ENCODE peak calls at places on chromosome 22, in four cellular contexts. One of them, this sample, is unnamed.

GRCh38 chr22:41919357-41920224 is 4.7 kb upstream of the SHISA8 start:
- DNase-seq in H9: peak
- DNase-seq in IMR-90: peak
- DNase-seq in H1: peak
- DNase-seq in this sample: peak

GRCh38 chr22:29426476-29426875 is 11.9 kb upstream of the RFPL1 start:
- DNase-seq in H1: no peak
- DNase-seq in H9: no peak
- DNase-seq in IMR-90: no peak
- DNase-seq in this sample: no peak

GRCh38 chr22:44782286-44782830 is 30.0 kb downstream of the ARHGAP8 start:
- DNase-seq in H9: no peak
- DNase-seq in IMR-90: no peak
- DNase-seq in H1: no peak
- DNase-seq in this sample: no peak

GRCh38 chr22:49964493-49965290 is 4.1 kb downstream of the PIM3 start:
- DNase-seq in H9: peak
- DNase-seq in H1: peak
- DNase-seq in IMR-90: no peak
- DNase-seq in this sample: no peak

GRCh38 chr22:32723632-32724031 is 77.9 kb upstream of the TIMP3 start:
- DNase-seq in H9: no peak
- DNase-seq in H1: no peak
- DNase-seq in IMR-90: peak
- DNase-seq in this sample: no peak

GRCh38 chr22:28230682-28231081 is 311.6 kb upstream of the PITPNB start:
- DNase-seq in IMR-90: peak
- DNase-seq in H9: no peak
- DNase-seq in H1: no peak
- DNase-seq in this sample: no peak

GRCh38 chr22:39527481-39527961 is 5.0 kb downstream of the RPS19BP1 start:
- DNase-seq in H9: peak
- DNase-seq in H1: no peak
- DNase-seq in IMR-90: peak
- DNase-seq in this sample: peak

GRCh38 chr22:49763138-49763537 is 64.5 kb downstream of the BRD1 start:
- DNase-seq in H9: no peak
- DNase-seq in H1: no peak
- DNase-seq in IMR-90: no peak
- DNase-seq in this sample: no peak

GRCh38 chr22:49779853-49780271 is 47.8 kb downstream of the BRD1 start:
- DNase-seq in H1: no peak
- DNase-seq in IMR-90: no peak
- DNase-seq in H9: no peak
- DNase-seq in this sample: no peak

GRCh38 chr22:47837703-47838102 is 1075.3 kb downstream of the TBC1D22A start:
- DNase-seq in IMR-90: no peak
- DNase-seq in H1: peak
- DNase-seq in H9: peak
- DNase-seq in this sample: peak

GRCh38 chr22:45964372-45964771 is 12.6 kb downstream of the WNT7B start:
- DNase-seq in H9: no peak
- DNase-seq in H1: no peak
- DNase-seq in IMR-90: no peak
- DNase-seq in this sample: no peak

GRCh38 chr22:46408568-46409506 is 73.3 kb downstream of the TRMU start:
- DNase-seq in H9: no peak
- DNase-seq in H1: no peak
- DNase-seq in IMR-90: no peak
- DNase-seq in this sample: no peak

DNA sequence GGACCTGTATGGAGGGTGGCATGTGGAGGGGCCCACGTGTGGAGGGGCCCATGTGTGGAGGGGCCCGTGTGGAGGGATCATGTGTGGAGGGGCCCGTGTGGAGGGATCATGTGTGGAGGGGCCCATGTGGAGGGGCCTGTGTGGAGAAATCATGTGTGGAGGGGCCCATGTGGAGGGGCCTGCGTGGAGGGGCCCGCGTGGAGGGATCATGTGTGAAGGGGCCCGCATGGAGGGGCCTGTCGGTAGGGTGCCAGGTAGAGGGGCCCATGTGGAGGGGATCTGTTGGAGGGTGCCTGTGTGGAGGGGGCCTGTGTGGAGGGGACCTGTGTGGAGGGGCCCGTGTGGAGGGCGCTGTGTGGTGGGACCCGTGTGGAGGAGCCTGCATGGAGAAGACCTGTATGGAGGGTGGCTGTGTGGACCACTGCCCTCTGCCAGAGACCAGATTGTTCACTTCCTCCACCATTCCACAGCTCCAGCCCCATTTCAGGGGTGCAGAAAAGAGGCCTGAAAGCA is 47.0 kb downstream of the IGLL5 start:
- DNase-seq in IMR-90: no peak
- DNase-seq in H9: no peak
- DNase-seq in H1: no peak
- DNase-seq in this sample: no peak
- H3K23ac ChIP-seq in IMR-90: no peak
- H3K23ac ChIP-seq in H9: no peak
- H3K23ac ChIP-seq in H1: no peak
- H3K23ac ChIP-seq in this sample: no peak

GRCh38 chr22:18971321-18971751 is 35.2 kb upstream of the PRODH start:
- DNase-seq in H1: no peak
- DNase-seq in IMR-90: no peak
- DNase-seq in H9: no peak
- DNase-seq in this sample: no peak

GRCh38 chr22:18976197-18976751 is 40.2 kb upstream of the PRODH start:
- DNase-seq in H9: no peak
- DNase-seq in IMR-90: no peak
- DNase-seq in H1: no peak
- DNase-seq in this sample: no peak

GRCh38 chr22:18973264-18974031 is 37.4 kb upstream of the PRODH start:
- DNase-seq in H1: no peak
- DNase-seq in H9: no peak
- DNase-seq in IMR-90: no peak
- DNase-seq in this sample: no peak

GRCh38 chr22:18975434-18976196 is 39.5 kb upstream of the PRODH start:
- DNase-seq in H9: no peak
- DNase-seq in IMR-90: no peak
- DNase-seq in H1: no peak
- DNase-seq in this sample: no peak

GRCh38 chr22:18974477-18975180 is 38.5 kb upstream of the PRODH start:
- DNase-seq in H9: no peak
- DNase-seq in IMR-90: no peak
- DNase-seq in H1: no peak
- DNase-seq in this sample: no peak
- H3K56ac ChIP-seq in H9: no peak
- H3K56ac ChIP-seq in IMR-90: no peak
- H3K56ac ChIP-seq in H1: no peak
- H3K56ac ChIP-seq in this sample: no peak

DNA sequence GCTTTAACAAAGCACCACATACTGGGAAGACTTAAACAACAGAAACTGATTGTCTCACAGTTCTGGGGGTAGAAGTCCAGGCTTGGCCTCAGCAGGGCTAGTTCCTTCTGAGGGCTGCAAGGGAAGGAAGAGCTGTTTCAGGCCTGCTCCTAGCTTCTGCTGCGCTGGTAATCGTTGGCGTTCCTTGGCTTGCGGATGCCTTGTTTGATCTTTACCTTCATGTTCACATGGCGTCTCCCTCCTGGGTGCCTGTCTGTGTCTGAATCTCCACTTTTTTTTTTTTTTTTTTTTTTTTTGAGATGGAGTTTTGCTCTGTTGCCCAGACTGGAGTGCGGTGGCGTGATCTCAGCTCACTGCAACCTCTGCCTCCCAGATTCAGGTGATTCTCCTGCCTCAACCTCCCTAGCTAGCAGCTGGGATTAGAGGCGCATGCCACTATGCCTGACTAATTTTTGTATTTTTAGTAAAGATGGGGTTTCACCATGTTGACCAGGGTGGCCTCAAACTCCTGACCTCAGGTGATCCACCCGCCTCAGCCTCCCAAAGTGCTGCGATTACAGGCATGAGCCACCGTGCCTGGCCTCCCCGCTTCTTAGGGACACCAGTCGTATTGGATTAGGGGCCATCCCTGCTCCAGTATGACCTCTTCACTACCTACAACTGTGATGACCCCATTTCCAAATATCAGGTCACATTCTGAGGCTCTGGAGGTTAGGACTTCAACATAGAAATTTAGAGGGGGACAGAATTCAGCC is 11.0 kb downstream of the SSTR3 start:
- DNase-seq in H1: no peak
- DNase-seq in H9: no peak
- DNase-seq in IMR-90: no peak
- DNase-seq in this sample: no peak
- H3K23ac ChIP-seq in H1: no peak
- H3K23ac ChIP-seq in H9: no peak
- H3K23ac ChIP-seq in IMR-90: no peak
- H3K23ac ChIP-seq in this sample: no peak

DNA sequence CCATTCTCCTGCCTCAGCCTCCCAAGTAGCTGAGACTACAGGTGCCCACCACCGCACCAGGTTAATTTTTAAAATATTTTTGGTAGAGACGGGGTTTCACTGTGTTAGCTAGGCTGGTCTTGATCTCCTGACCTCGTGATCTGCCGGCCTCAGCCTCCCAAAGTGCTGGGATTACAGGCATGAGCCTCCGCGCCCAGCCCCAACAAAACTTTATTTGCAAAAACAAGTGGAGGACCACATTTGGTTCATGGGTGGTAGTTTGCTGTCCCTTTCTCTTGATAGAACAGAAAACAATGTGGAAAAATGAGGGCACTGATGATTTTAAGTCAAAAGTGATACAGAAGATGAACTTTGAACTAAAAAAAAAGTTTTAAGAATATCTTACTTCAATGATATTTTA is 121.8 kb upstream of the SERPIND1 start:
- DNase-seq in IMR-90: no peak
- DNase-seq in H1: no peak
- DNase-seq in H9: no peak
- DNase-seq in this sample: no peak
- H3K56ac ChIP-seq in IMR-90: no peak
- H3K56ac ChIP-seq in H1: no peak
- H3K56ac ChIP-seq in H9: no peak
- H3K56ac ChIP-seq in this sample: no peak

DNA sequence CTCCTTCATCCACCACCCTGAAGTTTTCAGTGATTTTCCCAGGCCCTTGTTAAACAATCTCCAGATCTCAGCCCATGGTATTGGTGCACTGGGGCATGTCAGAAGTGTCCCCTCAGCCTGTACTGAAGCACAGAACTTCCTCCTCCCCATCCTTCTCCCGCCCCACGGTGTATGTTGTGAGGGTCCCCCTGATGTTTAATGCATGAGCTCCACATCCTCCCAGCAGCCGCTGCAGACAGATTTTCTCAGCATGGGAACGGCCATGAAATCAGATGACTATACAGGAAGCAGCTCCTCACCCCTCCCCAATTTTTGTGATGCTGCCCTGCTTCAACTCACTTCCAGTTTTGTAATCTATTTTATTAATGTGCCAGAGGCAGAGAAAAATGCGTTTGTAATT is 406.0 kb downstream of the MIAT start:
- DNase-seq in H1: no peak
- DNase-seq in IMR-90: no peak
- DNase-seq in H9: no peak
- DNase-seq in this sample: no peak
- H3K23ac ChIP-seq in H1: no peak
- H3K23ac ChIP-seq in IMR-90: no peak
- H3K23ac ChIP-seq in H9: no peak
- H3K23ac ChIP-seq in this sample: no peak

GRCh38 chr22:37157516-37158289 is 8.0 kb upstream of the IL2RB start:
- DNase-seq in IMR-90: peak
- DNase-seq in H1: no peak
- DNase-seq in H9: no peak
- DNase-seq in this sample: peak

GRCh38 chr22:37156686-37157435 is 7.1 kb upstream of the IL2RB start:
- DNase-seq in H1: no peak
- DNase-seq in H9: no peak
- DNase-seq in IMR-90: no peak
- DNase-seq in this sample: no peak

GRCh38 chr22:37155971-37156370 is 6.3 kb upstream of the IL2RB start:
- DNase-seq in H9: no peak
- DNase-seq in H1: no peak
- DNase-seq in IMR-90: no peak
- DNase-seq in this sample: no peak

GRCh38 chr22:37153901-37154300 is 4.2 kb upstream of the IL2RB start:
- DNase-seq in IMR-90: no peak
- DNase-seq in H1: no peak
- DNase-seq in H9: no peak
- DNase-seq in this sample: no peak

DNA sequence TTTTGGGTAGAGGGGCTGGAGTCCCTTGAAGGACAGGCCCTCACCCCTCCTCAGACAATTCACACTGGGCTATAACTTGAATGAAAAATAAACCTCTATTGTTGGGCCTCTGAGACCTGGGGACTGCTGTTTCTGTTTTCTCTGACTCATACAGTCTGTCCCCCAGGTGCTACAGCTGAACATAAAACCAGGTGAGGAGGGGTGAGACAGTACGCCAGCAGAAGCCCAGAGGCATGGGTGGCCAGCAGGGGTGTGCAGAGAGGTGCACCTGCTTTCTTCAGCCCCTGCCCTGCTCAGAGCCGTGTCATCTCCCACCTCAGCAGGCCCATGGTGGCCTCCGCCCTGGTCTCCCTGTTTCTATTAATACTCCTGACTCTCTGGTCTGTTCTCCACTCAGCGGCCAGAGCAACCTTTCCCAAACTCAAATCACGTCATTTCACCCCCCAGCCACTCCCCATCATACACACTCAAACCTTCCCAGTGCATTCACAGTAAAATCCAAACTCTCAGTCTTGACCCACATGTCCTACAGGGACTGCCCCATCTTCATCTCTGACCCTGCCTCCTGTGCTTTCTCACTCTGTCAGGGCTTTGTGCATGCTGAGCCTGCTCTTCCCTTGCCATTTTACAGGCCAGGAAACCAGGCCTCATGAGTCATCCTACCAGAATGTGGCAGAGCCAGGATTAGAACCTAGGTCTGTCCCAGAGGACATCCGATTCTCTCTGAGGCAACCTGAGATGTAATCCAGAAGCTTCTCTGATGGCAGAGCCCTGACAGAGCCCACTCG is 5.4 kb upstream of the IL2RB start:
- DNase-seq in H1: no peak
- DNase-seq in H9: no peak
- DNase-seq in IMR-90: no peak
- DNase-seq in this sample: peak
- H3K56ac ChIP-seq in H1: no peak
- H3K56ac ChIP-seq in H9: no peak
- H3K56ac ChIP-seq in IMR-90: no peak
- H3K56ac ChIP-seq in this sample: no peak